ENCODE peak calls at places on chromosome X, in five cellular contexts. U is cardiac fibroblast, H is glutamatergic neuron, E is testis, J is tibial artery. S is an unnamed sample.
A peak's percentile ranks its signal among the peaks of the same experiment; 100 is the strongest.

GRCh38 chrX:101191217-101191750 is 28.3 kb upstream of the DRP2 start:
- DNase-seq in E (peak; percentile 52), H (peak; percentile 34), U (peak; percentile 35), J (peak; percentile 63), S (peak; percentile 34)

GRCh38 chrX:125289209-125289608 is 30.5 kb upstream of the TEX13C start:
- DNase-seq in H (no peak), J (no peak), U (no peak), E (no peak), S (no peak)

GRCh38 chrX:115571712-115572111 is 10.7 kb downstream of the PLS3 start:
- DNase-seq in E (no peak), U (no peak), H (no peak), J (no peak), S (no peak)

GRCh38 chrX:133085785-133086184 is 11.1 kb downstream of the USP26 start:
- DNase-seq in H (no peak), E (no peak), J (no peak), U (no peak), S (no peak)

GRCh38 chrX:68945081-68945602 is 116.3 kb downstream of the EFNB1 start:
- DNase-seq in H (no peak), U (no peak), J (no peak), E (no peak), S (no peak)

GRCh38 chrX:8404443-8404842 is 60.2 kb upstream of the VCX3B start:
- DNase-seq in U (peak; percentile 63), E (peak; percentile 60), J (peak; percentile 62), H (no peak), S (no peak)

GRCh38 chrX:10034740-10035260 is 67.6 kb downstream of the CLDN34 start:
- DNase-seq in E (no peak), J (no peak), U (no peak), H (no peak), S (no peak)

GRCh38 chrX:27350476-27350875 is 112.7 kb downstream of the PPP4R3C start:
- DNase-seq in E (no peak), J (no peak), U (no peak), H (no peak), S (no peak)

DNA sequence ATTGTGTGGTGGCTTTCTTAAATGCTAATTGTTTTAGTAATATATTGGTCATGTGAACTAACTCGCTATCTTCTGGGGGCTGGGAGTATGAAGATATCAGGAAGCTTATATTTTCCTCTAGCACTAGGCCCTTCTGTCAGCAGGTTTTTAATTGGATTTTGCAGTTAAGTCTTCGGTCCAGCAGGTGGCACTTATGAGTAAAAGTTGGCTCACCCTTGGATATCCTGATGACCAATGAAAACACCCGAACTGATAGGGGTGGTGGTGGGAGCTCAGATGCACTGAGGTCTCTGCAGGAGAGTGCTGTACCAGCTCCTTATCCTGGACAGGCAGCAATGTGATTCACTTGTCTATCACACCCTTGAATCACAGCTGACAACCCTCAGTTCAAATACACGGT is 1365.8 kb upstream of the DIAPH2 start:
- DNase-seq in H (no peak), E (no peak), U (no peak), J (no peak), S (no peak)
- TF ChIP-seq CTCF in H (peak; percentile 30), E (peak; percentile 8), U (peak; percentile 10), J (no peak), S (peak; percentile 57)

DNA sequence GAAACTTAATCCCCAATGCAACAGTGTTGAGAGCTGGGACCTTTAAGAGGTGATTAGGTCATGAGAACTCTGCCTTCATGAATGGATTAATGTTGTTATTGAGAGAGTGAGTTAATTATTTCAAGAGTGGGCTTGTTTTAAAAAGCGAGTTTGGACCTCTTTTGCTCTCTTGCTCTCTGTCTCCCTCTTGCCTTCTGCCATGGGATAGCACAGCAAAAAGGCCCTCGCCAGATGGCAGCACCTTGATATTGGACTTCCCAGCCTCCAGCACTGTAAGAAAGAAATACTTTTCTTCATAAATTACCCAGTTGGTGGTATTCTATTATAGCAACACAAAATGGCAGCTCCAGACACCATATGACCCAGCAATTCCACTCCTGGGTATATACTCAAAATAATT is 7.0 kb upstream of the ATP6AP2 start:
- DNase-seq in J (no peak), U (peak; percentile 24), H (peak; percentile 23), E (no peak), S (peak; percentile 10)
- TF ChIP-seq CTCF in J (peak; percentile 18), U (peak; percentile 76), H (peak; percentile 33), E (no peak), S (peak; percentile 54)

DNA sequence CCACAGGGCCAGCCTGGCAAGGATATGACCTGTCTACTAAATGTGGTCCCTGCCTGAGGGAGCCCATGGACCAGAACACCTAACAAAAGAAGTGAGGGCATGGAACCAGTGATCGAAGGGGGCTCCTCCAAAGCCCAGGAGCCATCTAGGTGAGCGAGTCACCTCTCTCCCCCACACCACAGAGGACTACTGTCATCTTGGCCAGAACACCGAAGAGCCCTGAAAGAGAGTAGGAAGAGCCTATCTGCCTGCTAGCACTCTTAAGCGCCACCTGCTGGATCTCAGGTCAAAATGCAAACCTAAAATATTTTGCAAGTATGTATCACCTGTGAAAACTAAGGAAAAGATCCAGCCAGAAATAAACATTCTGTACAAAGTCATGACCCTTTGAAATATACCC is 137.9 kb upstream of the ZXDB start:
- DNase-seq in H (no peak), E (peak; percentile 10), J (no peak), U (peak; percentile 15), S (no peak)
- TF ChIP-seq CTCF in H (peak; percentile 20), E (peak; percentile 23), J (no peak), U (peak; percentile 56), S (peak; percentile 47)

GRCh38 chrX:110002300-110003166 is at the start of gene TMEM164:
- DNase-seq in U (peak; percentile 89), J (peak; percentile 92), H (peak; percentile 79), E (peak; percentile 79), S (peak; percentile 81)

GRCh38 chrX:110004970-110005369 is 2.1 kb downstream of the TMEM164 start:
- DNase-seq in U (no peak), H (no peak), J (no peak), E (no peak), S (no peak)

GRCh38 chrX:110003167-110004156 is 548 bp downstream of the TMEM164 start:
- DNase-seq in E (no peak), H (peak; percentile 12), J (no peak), U (peak; percentile 24), S (no peak)

GRCh38 chrX:110006161-110006560 is 3.2 kb downstream of the TMEM164 start:
- DNase-seq in H (no peak), E (no peak), U (no peak), J (no peak), S (no peak)

GRCh38 chrX:110004210-110004609 is 1.3 kb downstream of the TMEM164 start:
- DNase-seq in J (no peak), H (no peak), E (no peak), U (no peak), S (no peak)
- TF ChIP-seq CTCF in J (no peak), H (no peak), E (no peak), U (no peak), S (no peak)